ENCODE peak calls at places on chromosomes 3 and 15, in eight cellular contexts. V is A549, R is testis, J is uterus, C is IMR-90, E is ovary, O is H54, S is sigmoid colon. L is an unnamed sample.

GRCh38 chr15:72994778-72995177 is 57.5 kb upstream of the NEO1 start:
- DNase-seq in V (no peak), R (peak; percentile 44), J (no peak), C (no peak), E (peak; percentile 76), O (no peak), S (no peak), L (no peak)

GRCh38 chr3:170536712-170537111 is 49.2 kb downstream of the SLC7A14 start:
- DNase-seq in V (no peak), R (no peak), J (no peak), C (no peak), E (no peak), O (no peak), S (no peak), L (no peak)

GRCh38 chr15:29216955-29217354 is 52.7 kb downstream of the NSMCE3 start:
- DNase-seq in V (no peak), R (no peak), J (no peak), C (no peak), E (no peak), O (no peak), S (no peak), L (no peak)

GRCh38 chr3:172057059-172057458 is 17.7 kb downstream of the FNDC3B start:
- DNase-seq in V (no peak), R (no peak), J (no peak), C (no peak), E (no peak), O (no peak), S (no peak), L (no peak)

GRCh38 chr15:89359471-89360293 is 25.1 kb upstream of the POLG start:
- DNase-seq in V (no peak), R (no peak), J (no peak), C (no peak), E (no peak), O (no peak), S (no peak), L (no peak)

GRCh38 chr15:34514251-34514760 is 69.1 kb downstream of the GOLGA8B start:
- DNase-seq in V (peak; percentile 21), R (peak; percentile 76), J (peak; percentile 47), C (no peak), E (no peak), O (peak; percentile 32), S (peak; percentile 73), L (peak; percentile 14)

GRCh38 chr15:67149859-67150824 is 84.7 kb downstream of the SMAD3 start:
- DNase-seq in V (peak; percentile 98), R (peak; percentile 34), J (peak; percentile 65), C (peak; percentile 99), E (peak; percentile 74), O (peak; percentile 57), S (peak; percentile 83), L (no peak)

GRCh38 chr15:44811347-44811746 is 75.0 kb downstream of the TRIM69 start:
- DNase-seq in V (peak; percentile 13), R (no peak), J (no peak), C (no peak), E (no peak), O (no peak), S (no peak), L (no peak)

GRCh38 chr3:38651153-38651789 is 1.8 kb upstream of the SCN5A start:
- DNase-seq in V (peak; percentile 68), R (peak; percentile 81), J (peak; percentile 56), C (peak; percentile 52), E (peak; percentile 70), O (peak; percentile 71), S (peak; percentile 77), L (peak; percentile 59)

GRCh38 chr15:42156266-42156922 is at the start of gene PLA2G4F:
- DNase-seq in V (no peak), R (no peak), J (no peak), C (no peak), E (no peak), O (no peak), S (no peak), L (peak; percentile 81)
- TF ChIP-seq POLR2A in V (no peak), R (no peak), J (no peak), C (no peak), E (no peak), O (no peak), S (no peak), L (peak; percentile 76)

GRCh38 chr15:75453703-75454470 is 2.4 kb upstream of the SIN3A start:
- DNase-seq in V (peak; percentile 100), R (peak; percentile 98), J (peak; percentile 98), C (peak; percentile 100), E (peak; percentile 98), O (peak; percentile 82), S (peak; percentile 99), L (peak; percentile 99)

GRCh38 chr15:75454471-75455418 is 3.3 kb upstream of the SIN3A start:
- DNase-seq in V (no peak), R (peak; percentile 82), J (no peak), C (no peak), E (no peak), O (peak; percentile 28), S (peak; percentile 89), L (peak; percentile 35)

GRCh38 chr15:75456710-75457109 is 5.2 kb upstream of the SIN3A start:
- DNase-seq in V (no peak), R (no peak), J (no peak), C (peak; percentile 25), E (no peak), O (no peak), S (no peak), L (no peak)

GRCh38 chr15:75455982-75456531 is 4.6 kb upstream of the SIN3A start:
- DNase-seq in V (peak; percentile 55), R (no peak), J (no peak), C (peak; percentile 68), E (no peak), O (peak; percentile 63), S (no peak), L (no peak)

DNA sequence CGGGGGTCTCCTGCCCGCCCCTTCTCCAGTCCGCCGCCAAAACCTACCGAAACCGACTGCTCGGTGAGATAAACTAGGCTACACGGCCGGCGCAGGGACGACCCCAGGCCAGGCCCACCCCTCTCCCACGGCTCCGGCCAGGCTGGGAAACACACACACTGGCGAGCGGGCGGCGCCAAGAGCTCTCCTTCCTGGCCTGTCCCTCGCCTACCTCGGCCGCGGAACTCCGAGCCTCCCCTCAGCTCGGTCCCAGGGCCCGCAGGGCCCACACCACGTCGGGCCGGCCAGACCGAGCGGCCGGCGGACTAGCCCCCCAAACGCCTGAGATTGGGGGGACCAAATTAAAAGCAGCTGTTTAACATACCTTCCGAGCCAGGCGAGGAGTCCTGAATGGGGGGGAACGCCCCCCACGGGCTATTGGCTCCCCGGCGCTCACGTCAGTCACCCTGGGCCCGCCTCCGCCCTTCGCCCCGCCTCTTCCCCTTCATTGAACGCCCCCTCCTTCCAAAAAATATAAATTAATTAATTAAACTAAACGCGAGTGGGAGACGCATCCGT is 4.0 kb upstream of the SIN3A start:
- DNase-seq in V (peak; percentile 80), R (peak; percentile 95), J (peak; percentile 86), C (peak; percentile 65), E (peak; percentile 91), O (peak; percentile 65), S (peak; percentile 92), L (peak; percentile 92)
- TF ChIP-seq POLR2A in V (no peak), R (no peak), J (peak; percentile 67), C (no peak), E (peak; percentile 67), O (no peak), S (peak; percentile 58), L (peak; percentile 89)

GRCh38 chr3:11435420-11435819 is 163.2 kb downstream of the ATG7 start:
- DNase-seq in V (no peak), R (no peak), J (no peak), C (no peak), E (no peak), O (no peak), S (no peak), L (no peak)

GRCh38 chr3:11434697-11435096 is 162.5 kb downstream of the ATG7 start:
- DNase-seq in V (no peak), R (peak; percentile 52), J (no peak), C (no peak), E (no peak), O (no peak), S (no peak), L (no peak)

GRCh38 chr3:11434017-11434526 is 161.9 kb downstream of the ATG7 start:
- DNase-seq in V (no peak), R (peak; percentile 62), J (peak; percentile 75), C (peak; percentile 73), E (peak; percentile 53), O (no peak), S (peak; percentile 80), L (no peak)

GRCh38 chr3:11431319-11431718 is 159.1 kb downstream of the ATG7 start:
- DNase-seq in V (no peak), R (no peak), J (no peak), C (no peak), E (no peak), O (no peak), S (no peak), L (no peak)

DNA sequence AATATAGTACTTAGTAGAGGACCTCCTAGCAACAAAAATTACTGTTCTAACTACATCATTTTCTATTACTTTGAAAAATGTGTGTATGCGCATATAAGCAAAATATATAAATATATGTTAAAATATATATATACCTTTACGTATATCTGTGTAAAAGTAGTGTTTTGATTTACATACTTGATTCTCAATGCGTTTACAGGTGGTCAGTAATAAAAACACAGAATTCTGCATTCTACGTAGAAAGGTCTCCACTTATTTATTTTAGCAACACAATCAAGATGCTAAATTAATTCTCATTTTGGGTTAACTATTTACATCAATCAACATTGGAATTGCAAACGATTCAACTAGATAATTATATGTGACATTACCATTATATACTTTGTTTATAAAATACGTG is 158.0 kb downstream of the ATG7 start:
- DNase-seq in V (no peak), R (no peak), J (no peak), C (no peak), E (no peak), O (no peak), S (no peak), L (no peak)
- TF ChIP-seq POLR2A in V (no peak), R (no peak), J (no peak), C (no peak), E (no peak), O (no peak), S (no peak), L (no peak)

GRCh38 chr15:51971353-51972133 is at the start of gene LEO1:
- DNase-seq in V (peak; percentile 99), R (peak; percentile 97), J (peak; percentile 86), C (peak; percentile 98), E (peak; percentile 85), O (peak; percentile 64), S (peak; percentile 96), L (peak; percentile 93)
- TF ChIP-seq POLR2A in V (peak; percentile 93), R (no peak), J (peak; percentile 41), C (peak; percentile 86), E (no peak), O (peak; percentile 91), S (peak; percentile 49), L (peak; percentile 47)

DNA sequence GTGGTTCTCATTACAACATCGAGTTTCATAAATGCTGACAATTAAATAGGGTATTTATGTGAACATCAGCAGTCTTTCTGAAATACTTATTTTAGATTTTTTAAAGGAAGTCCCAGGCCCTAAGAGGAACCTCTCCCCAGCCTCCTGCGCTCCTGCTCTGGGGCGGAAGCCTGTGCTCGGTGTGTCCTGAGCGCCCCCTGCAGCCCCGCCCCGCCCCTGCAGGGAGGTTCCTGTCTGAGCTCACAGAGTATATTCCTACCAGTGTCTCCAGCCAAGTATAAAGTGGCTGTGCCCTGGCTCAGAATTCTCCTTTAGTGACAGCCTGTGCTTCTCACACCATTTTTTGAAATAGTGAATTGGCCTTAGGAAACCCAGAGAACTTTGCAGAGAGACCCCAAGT is 567.9 kb downstream of the GOLGA6L6 start:
- DNase-seq in V (no peak), R (peak; percentile 71), J (no peak), C (no peak), E (no peak), O (no peak), S (no peak), L (no peak)
- TF ChIP-seq POLR2A in V (no peak), R (no peak), J (no peak), C (no peak), E (no peak), O (no peak), S (no peak), L (no peak)

L was measured in prostate gland.